ENCODE peak calls at places on chromosomes 4 and X, in ten cellular contexts. O is lower leg skin, I is A673, K is A549, R is glutamatergic neuron, B is epithelial cell of esophagus, H is OCI-LY7, V is AG09309, F is foreskin fibroblast, L is osteocyte. U is an unnamed sample.

GRCh38 chr4:134470544-134470943 is 269.0 kb upstream of the PABPC4L start:
- DNase-seq in I (peak), B (peak), L (no peak), K (no peak), F (no peak), O (no peak), V (no peak), R (peak), H (no peak), U (no peak)

GRCh38 chr4:121950680-121951569 is 935 bp downstream of the TRPC3 start:
- DNase-seq in O (no peak), R (peak), K (peak), F (peak), V (no peak), L (peak), I (peak), B (peak), H (no peak), U (no peak)

GRCh38 chr4:185238261-185238681 is 28.9 kb downstream of the SNX25 start:
- DNase-seq in F (peak), H (no peak), R (no peak), L (no peak), B (no peak), O (no peak), K (no peak), I (no peak), V (peak), U (peak)

GRCh38 chr4:88661724-88662123 is 35.9 kb downstream of the NAP1L5 start:
- DNase-seq in L (no peak), I (no peak), V (peak), O (no peak), R (no peak), H (no peak), B (peak), K (no peak), F (peak), U (peak)

GRCh38 chrX:23656684-23657083 is 10.6 kb upstream of the PRDX4 start:
- DNase-seq in I (no peak), O (no peak), B (peak), R (no peak), V (no peak), H (no peak), K (no peak), F (peak), L (no peak), U (peak)

GRCh38 chrX:20529301-20529700 is 262.6 kb upstream of the RPS6KA3 start:
- DNase-seq in F (no peak), K (no peak), B (no peak), O (no peak), V (no peak), H (no peak), I (no peak), R (no peak), L (no peak), U (no peak)

GRCh38 chr4:74934016-74934821 is 1.3 kb downstream of the PARM1 start:
- DNase-seq in K (no peak), H (no peak), O (no peak), V (no peak), B (peak), L (no peak), F (peak), R (peak), I (peak), U (no peak)

GRCh38 chrX:38233891-38234807 is 13.5 kb upstream of the SRPX start:
- DNase-seq in V (peak), I (no peak), R (no peak), H (no peak), B (peak), F (peak), K (no peak), O (peak), L (no peak), U (peak)

GRCh38 chr4:100635899-100636298 is 118.1 kb upstream of the EMCN start:
- DNase-seq in O (no peak), I (no peak), H (no peak), F (no peak), K (no peak), V (no peak), R (no peak), B (peak), L (no peak), U (no peak)

GRCh38 chrX:17511556-17511955 is 136.6 kb downstream of the NHS start:
- DNase-seq in O (no peak), R (no peak), H (no peak), I (no peak), V (no peak), B (no peak), L (no peak), F (peak), K (no peak), U (no peak)

GRCh38 chr4:122152699-122153328 is 683 bp downstream of the BLTP1 start:
- DNase-seq in L (peak), B (peak), V (no peak), I (peak), H (peak), F (peak), R (peak), K (peak), O (no peak), U (peak)

GRCh38 chr4:184309241-184310170 is 91.8 kb upstream of the ENPP6 start:
- DNase-seq in R (no peak), B (no peak), O (no peak), V (no peak), K (no peak), I (no peak), H (no peak), L (peak), F (no peak), U (no peak)

GRCh38 chrX:138917781-138918180 is 206.3 kb upstream of the FGF13 start:
- DNase-seq in K (no peak), F (peak), H (no peak), R (no peak), V (peak), B (peak), O (no peak), L (no peak), I (peak), U (no peak)

GRCh38 chr4:2793920-2794706 is 1.2 kb downstream of the SH3BP2 start:
- DNase-seq in O (peak), I (no peak), H (no peak), R (peak), K (no peak), L (peak), F (peak), B (peak), V (no peak), U (peak)

GRCh38 chr4:42673084-42673429 is 16.2 kb upstream of the ATP8A1 start:
- DNase-seq in K (no peak), F (no peak), O (no peak), I (no peak), H (peak), L (no peak), R (no peak), B (peak), V (no peak), U (no peak)

GRCh38 chr4:154045086-154045485 is 256.2 kb upstream of the SFRP2 start:
- DNase-seq in H (no peak), V (no peak), O (peak), I (no peak), L (no peak), R (no peak), K (no peak), F (peak), B (no peak), U (no peak)

GRCh38 chrX:73021361-73022092 is 18.8 kb downstream of the PABPC1L2B start:
- DNase-seq in R (no peak), O (no peak), V (no peak), H (no peak), L (no peak), F (no peak), I (no peak), K (no peak), B (no peak), U (no peak)

GRCh38 chr4:6621556-6621927 is 18.9 kb upstream of the MRFAP1 start:
- DNase-seq in B (no peak), L (no peak), F (no peak), O (no peak), K (no peak), R (no peak), H (no peak), I (no peak), V (no peak), U (no peak)

GRCh38 chrX:103475381-103475780 is 43.9 kb downstream of the RAB40A start:
- DNase-seq in I (no peak), F (peak), R (no peak), K (no peak), B (peak), L (no peak), V (no peak), H (no peak), O (no peak), U (peak)

GRCh38 chr4:80142396-80143304 is 54.7 kb upstream of the PRDM8 start:
- DNase-seq in L (no peak), K (no peak), I (no peak), B (peak), F (no peak), H (no peak), O (no peak), V (no peak), R (no peak), U (no peak)

GRCh38 chr4:115537387-115537786 is 424.0 kb upstream of the NDST4 start:
- DNase-seq in R (no peak), O (no peak), K (no peak), H (peak), L (no peak), I (peak), F (peak), B (peak), V (no peak), U (no peak)

GRCh38 chr4:152172146-152172545 is 363.7 kb downstream of the FBXW7 start:
- DNase-seq in R (no peak), L (no peak), I (no peak), O (no peak), H (no peak), K (no peak), V (no peak), F (no peak), B (no peak), U (no peak)

GRCh38 chrX:4091046-4091760 is 377.8 kb upstream of the PRKX start:
- DNase-seq in F (peak), L (no peak), I (no peak), V (no peak), O (no peak), H (no peak), R (no peak), B (peak), K (no peak), U (no peak)

GRCh38 chrX:55546956-55547355 is 57.3 kb upstream of the USP51 start:
- DNase-seq in L (no peak), F (no peak), R (no peak), I (no peak), V (no peak), O (no peak), B (no peak), K (no peak), H (no peak), U (no peak)

GRCh38 chr4:118811008-118811764 is 24.7 kb downstream of the SEC24D start:
- DNase-seq in V (peak), O (no peak), H (no peak), R (no peak), L (no peak), B (no peak), I (peak), K (no peak), F (peak), U (peak)

GRCh38 chr4:76658231-76659102 is 223.4 kb downstream of the SHROOM3 start:
- DNase-seq in B (peak), R (no peak), F (peak), O (no peak), I (no peak), K (no peak), H (no peak), L (no peak), V (peak), U (peak)

GRCh38 chr4:77579406-77580076 is 26.1 kb upstream of the CXCL13 start:
- DNase-seq in L (no peak), F (peak), R (no peak), I (peak), B (peak), O (no peak), H (no peak), K (peak), V (peak), U (peak)

GRCh38 chrX:110750526-110751189 is 45.0 kb downstream of the CHRDL1 start:
- DNase-seq in R (no peak), H (no peak), B (no peak), K (no peak), I (no peak), F (no peak), L (no peak), O (no peak), V (no peak), U (no peak)
- TF ChIP-seq CTCF in R (no peak), H (no peak), B (no peak), K (no peak), I (no peak), F (no peak), L (no peak), O (no peak), V (no peak), U (no peak)

GRCh38 chr4:139763205-139763604 is 97.6 kb downstream of the MGST2 start:
- DNase-seq in O (no peak), L (peak), B (no peak), R (peak), H (no peak), F (no peak), K (no peak), V (no peak), I (no peak), U (no peak)

GRCh38 chr4:139762715-139763114 is 97.1 kb downstream of the MGST2 start:
- DNase-seq in O (no peak), H (no peak), B (no peak), F (no peak), K (no peak), R (no peak), I (no peak), L (peak), V (no peak), U (no peak)

GRCh38 chr4:139760558-139760957 is 94.9 kb downstream of the MGST2 start:
- DNase-seq in I (no peak), H (no peak), F (no peak), K (no peak), O (no peak), R (no peak), L (no peak), V (no peak), B (no peak), U (no peak)

GRCh38 chr4:139763668-139764067 is 98.0 kb downstream of the MGST2 start:
- DNase-seq in V (no peak), H (peak), I (peak), L (no peak), O (no peak), B (no peak), F (no peak), K (no peak), R (no peak), U (no peak)

DNA sequence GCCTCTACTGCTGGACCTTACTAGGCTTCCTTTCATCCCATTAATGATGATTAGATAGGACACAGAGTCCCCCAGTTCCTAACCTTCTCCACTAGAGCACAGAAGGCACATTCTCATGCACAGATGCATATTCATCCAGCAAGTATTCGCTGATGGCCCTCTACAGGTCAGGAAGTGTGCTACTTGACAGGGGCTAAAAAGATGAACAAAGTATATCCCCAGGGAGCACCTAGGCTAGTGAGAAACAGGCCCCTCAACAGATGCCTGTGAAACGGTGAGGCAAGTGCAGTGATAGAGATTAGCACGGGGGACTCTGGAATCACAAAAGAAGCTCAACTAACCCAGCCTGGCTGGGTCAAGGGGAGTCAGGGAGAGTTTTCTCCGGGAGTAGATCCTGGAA is 95.8 kb downstream of the MGST2 start:
- DNase-seq in R (no peak), F (peak), L (no peak), H (peak), I (peak), K (peak), O (no peak), B (peak), V (no peak), U (peak)
- TF ChIP-seq CTCF in R (peak), F (peak), L (peak), H (peak), I (peak), K (no peak), O (no peak), B (peak), V (peak), U (peak)

DNA sequence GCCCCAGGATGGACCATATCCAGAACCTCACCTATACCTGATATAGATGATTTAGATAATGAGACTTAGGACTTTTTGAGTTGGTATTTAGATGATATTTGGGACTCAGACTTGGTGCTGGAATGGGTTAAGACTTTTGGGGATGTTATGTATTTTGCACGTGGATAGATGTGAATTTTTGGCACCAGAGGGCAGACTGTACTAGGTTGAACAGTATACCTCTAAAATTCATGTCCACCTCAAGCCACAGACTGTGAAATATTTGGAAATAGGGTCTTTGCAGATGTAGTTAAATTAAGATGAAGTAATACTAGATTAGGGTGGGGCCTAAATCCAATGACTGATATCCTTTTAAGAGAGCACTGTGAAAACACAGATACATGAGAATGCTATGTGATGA is 15.6 kb downstream of the RBM41 start:
- DNase-seq in R (no peak), B (peak), V (no peak), O (no peak), F (peak), L (no peak), I (peak), K (no peak), H (no peak), U (peak)
- TF ChIP-seq CTCF in R (no peak), B (peak), V (peak), O (no peak), F (no peak), L (no peak), I (no peak), K (peak), H (peak), U (peak)

GRCh38 chrX:8738588-8739189 is 6.8 kb upstream of the ANOS1 start:
- DNase-seq in H (peak), L (no peak), I (peak), R (peak), F (peak), K (no peak), O (no peak), B (peak), V (no peak), U (no peak)
- TF ChIP-seq CTCF in H (peak), L (peak), I (peak), R (peak), F (peak), K (peak), O (no peak), B (peak), V (peak), U (peak)

GRCh38 chrX:150409486-150409885 is 46.4 kb downstream of the MAMLD1 start:
- DNase-seq in O (no peak), H (no peak), K (no peak), V (no peak), R (no peak), I (no peak), F (no peak), B (no peak), L (no peak), U (no peak)

GRCh38 chrX:150406559-150406958 is 43.4 kb downstream of the MAMLD1 start:
- DNase-seq in B (no peak), O (no peak), H (no peak), R (no peak), L (no peak), K (no peak), V (no peak), I (no peak), F (no peak), U (no peak)

GRCh38 chrX:150408561-150408960 is 45.4 kb downstream of the MAMLD1 start:
- DNase-seq in H (no peak), B (no peak), I (no peak), K (no peak), R (no peak), O (no peak), F (no peak), L (no peak), V (no peak), U (no peak)

GRCh38 chrX:150409964-150410363 is 46.8 kb downstream of the MAMLD1 start:
- DNase-seq in F (no peak), I (no peak), B (no peak), O (no peak), V (no peak), L (no peak), R (no peak), H (no peak), K (no peak), U (no peak)

GRCh38 chrX:150408007-150408406 is 44.9 kb downstream of the MAMLD1 start:
- DNase-seq in B (no peak), K (no peak), F (no peak), O (no peak), V (no peak), L (no peak), H (no peak), R (no peak), I (no peak), U (no peak)
- TF ChIP-seq CTCF in B (no peak), K (no peak), F (no peak), O (no peak), V (no peak), L (no peak), H (no peak), R (no peak), I (no peak), U (no peak)

GRCh38 chrX:11756354-11757318 is 1.4 kb upstream of the MSL3 start:
- DNase-seq in B (peak), I (no peak), R (no peak), O (no peak), V (no peak), F (peak), H (no peak), K (no peak), L (no peak), U (peak)
- TF ChIP-seq CTCF in B (peak), I (no peak), R (no peak), O (no peak), V (no peak), F (no peak), H (no peak), K (no peak), L (no peak), U (no peak)

GRCh38 chrX:118679290-118679689 is 48.1 kb upstream of the IL13RA1 start:
- DNase-seq in K (no peak), O (no peak), R (no peak), V (no peak), L (no peak), H (no peak), F (no peak), B (no peak), I (peak), U (no peak)
- TF ChIP-seq CTCF in K (no peak), O (no peak), R (no peak), V (no peak), L (no peak), H (no peak), F (no peak), B (no peak), I (no peak), U (peak)

GRCh38 chrX:11998944-11999343 is 139.3 kb upstream of the FRMPD4 start:
- DNase-seq in V (no peak), I (no peak), R (no peak), B (no peak), F (no peak), H (no peak), K (no peak), L (no peak), O (no peak), U (no peak)
- TF ChIP-seq CTCF in V (no peak), I (no peak), R (no peak), B (no peak), F (no peak), H (no peak), K (no peak), L (no peak), O (no peak), U (no peak)

DNA sequence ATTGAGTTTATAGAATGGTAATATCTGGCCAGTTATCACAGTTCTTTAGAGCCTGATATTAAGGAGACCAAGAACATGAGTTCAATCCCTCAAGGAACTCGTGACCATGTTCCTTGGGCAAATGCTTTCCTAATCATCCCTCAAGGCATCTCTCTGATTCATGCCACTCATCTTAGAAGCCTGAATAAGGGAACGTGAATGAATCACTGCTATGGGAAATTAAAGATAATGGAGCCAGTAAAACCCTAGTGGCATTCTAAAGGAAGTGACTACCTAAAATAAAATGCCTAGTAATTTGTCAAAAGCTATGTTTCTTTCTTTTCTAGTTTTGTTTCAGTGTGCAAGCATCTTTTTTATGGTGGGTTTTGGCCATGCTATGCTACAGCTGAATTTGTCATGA is 1161.3 kb downstream of the C4orf33 start:
- DNase-seq in F (peak), K (no peak), I (peak), R (no peak), O (no peak), H (no peak), B (peak), L (no peak), V (no peak), U (peak)
- TF ChIP-seq CTCF in F (no peak), K (no peak), I (no peak), R (no peak), O (no peak), H (no peak), B (peak), L (peak), V (no peak), U (peak)